ENCODE peak calls at places on chromosomes 2 and 18, in ten cellular contexts. U, H, F, M, J, O, G, Q, C and B are unnamed samples.

GRCh38 chr18:37107748-37108522 is 279.0 kb downstream of the KIAA1328 start:
- DNase-seq in H (no peak), C (no peak), F (no peak), O (no peak), Q (no peak), M (no peak), U (no peak), G (no peak), J (no peak), B (no peak)

GRCh38 chr2:175957845-175958244 is 44.2 kb downstream of the LNPK start:
- DNase-seq in U (no peak), C (no peak), G (no peak), M (no peak), Q (no peak), J (peak; percentile 56), O (no peak), H (no peak), F (no peak), B (no peak)

GRCh38 chr2:170475878-170476277 is 239.3 kb upstream of the SP5 start:
- DNase-seq in C (no peak), H (no peak), U (no peak), Q (peak; percentile 39), G (no peak), F (no peak), J (no peak), M (no peak), O (no peak), B (no peak)

GRCh38 chr18:59065684-59066083 is 74.0 kb upstream of the SEC11C start:
- DNase-seq in Q (no peak), M (no peak), H (no peak), U (no peak), J (no peak), C (no peak), O (no peak), G (no peak), F (no peak), B (no peak)

GRCh38 chr2:206635016-206635415 is 7.3 kb upstream of the FAM237A start:
- DNase-seq in J (no peak), G (no peak), M (no peak), O (no peak), F (no peak), C (no peak), Q (no peak), H (no peak), U (no peak), B (no peak)

GRCh38 chr2:59585657-59586056 is 967.8 kb downstream of the BCL11A start:
- DNase-seq in M (peak; percentile 14), F (no peak), Q (no peak), C (no peak), U (no peak), J (no peak), G (no peak), H (no peak), O (no peak), B (no peak)

GRCh38 chr2:88831792-88832248 is 140.3 kb downstream of the RPIA start:
- DNase-seq in F (no peak), O (peak; percentile 79), M (peak; percentile 77), H (no peak), G (no peak), Q (no peak), U (no peak), C (no peak), J (no peak), B (peak; percentile 33)

GRCh38 chr2:18777250-18777812 is 188.0 kb upstream of the NT5C1B start:
- DNase-seq in J (no peak), U (no peak), Q (no peak), G (no peak), M (peak; percentile 74), F (no peak), O (no peak), C (no peak), H (no peak), B (no peak)

GRCh38 chr18:57974585-57974984 is 69.4 kb upstream of the NEDD4L start:
- DNase-seq in H (no peak), M (no peak), Q (no peak), U (no peak), C (no peak), J (no peak), F (no peak), O (no peak), G (no peak), B (no peak)

GRCh38 chr2:113886479-113887383 is 3.2 kb upstream of the ACTR3 start:
- DNase-seq in O (peak; percentile 72), Q (peak; percentile 62), F (no peak), M (no peak), H (no peak), J (no peak), C (no peak), G (peak; percentile 22), U (peak; percentile 24), B (peak; percentile 24)

GRCh38 chr18:11872479-11873136 is 21.4 kb downstream of the CHMP1B start:
- DNase-seq in H (no peak), Q (no peak), F (no peak), C (no peak), G (no peak), U (peak; percentile 73), O (no peak), J (no peak), M (peak; percentile 72), B (no peak)

GRCh38 chr2:157150747-157151146 is 106.8 kb upstream of the GALNT5 start:
- DNase-seq in H (no peak), C (no peak), M (no peak), Q (no peak), U (no peak), O (no peak), J (no peak), F (no peak), G (no peak), B (no peak)

GRCh38 chr2:86274918-86275275 is 62.5 kb downstream of the REEP1 start:
- DNase-seq in J (no peak), G (no peak), Q (no peak), O (no peak), M (peak; percentile 72), F (no peak), U (no peak), C (peak; percentile 79), H (no peak), B (peak; percentile 63)

GRCh38 chr2:7191927-7192326 is 274.7 kb downstream of the RNF144A start:
- DNase-seq in Q (no peak), U (peak; percentile 16), C (no peak), J (no peak), M (peak; percentile 22), O (no peak), H (no peak), F (no peak), G (peak; percentile 91), B (no peak)

GRCh38 chr2:858646-859045 is 92.0 kb upstream of the SNTG2 start:
- DNase-seq in H (no peak), U (no peak), Q (no peak), O (no peak), M (no peak), J (peak; percentile 14), F (no peak), C (no peak), G (no peak), B (no peak)

GRCh38 chr2:120319135-120319534 is 26.8 kb upstream of the INHBB start:
- DNase-seq in H (no peak), F (no peak), U (peak; percentile 44), M (no peak), Q (peak; percentile 55), J (no peak), G (no peak), C (no peak), O (peak; percentile 35), B (no peak)

GRCh38 chr18:55795101-55795669 is 207.2 kb upstream of the TCF4 start:
- DNase-seq in Q (no peak), G (no peak), H (no peak), C (no peak), F (no peak), M (no peak), J (no peak), O (no peak), U (no peak), B (no peak)

GRCh38 chr18:8299054-8299708 is 310.1 kb upstream of the RAB12 start:
- DNase-seq in Q (no peak), U (no peak), M (no peak), J (no peak), C (no peak), H (no peak), F (no peak), G (no peak), O (no peak), B (no peak)

GRCh38 chr2:229193281-229193680 is 77.8 kb downstream of the PID1 start:
- DNase-seq in U (no peak), H (no peak), C (no peak), O (no peak), Q (no peak), J (no peak), F (no peak), G (no peak), M (no peak), B (no peak)
- H3K27ac ChIP-seq in U (no peak overlapping the region), H (no peak overlapping the region), C (no peak overlapping the region), O (no peak overlapping the region), Q (no peak overlapping the region), J (no peak overlapping the region), F (no peak overlapping the region), G (no peak overlapping the region), M (no peak overlapping the region), B (no peak overlapping the region)

GRCh38 chr2:172086349-172087190 is 1.3 kb downstream of the DLX1 start:
- DNase-seq in Q (no peak), U (no peak), O (no peak), G (no peak), M (peak; percentile 59), F (no peak), C (no peak), J (peak; percentile 85), H (no peak), B (no peak)
- TF ChIP-seq CTCF in Q (no peak), U (peak; percentile 37), O (no peak), G (peak; percentile 49), M (no peak), F (no peak), C (no peak), J (peak; percentile 51), H (peak; percentile 36), B (no peak)

DNA sequence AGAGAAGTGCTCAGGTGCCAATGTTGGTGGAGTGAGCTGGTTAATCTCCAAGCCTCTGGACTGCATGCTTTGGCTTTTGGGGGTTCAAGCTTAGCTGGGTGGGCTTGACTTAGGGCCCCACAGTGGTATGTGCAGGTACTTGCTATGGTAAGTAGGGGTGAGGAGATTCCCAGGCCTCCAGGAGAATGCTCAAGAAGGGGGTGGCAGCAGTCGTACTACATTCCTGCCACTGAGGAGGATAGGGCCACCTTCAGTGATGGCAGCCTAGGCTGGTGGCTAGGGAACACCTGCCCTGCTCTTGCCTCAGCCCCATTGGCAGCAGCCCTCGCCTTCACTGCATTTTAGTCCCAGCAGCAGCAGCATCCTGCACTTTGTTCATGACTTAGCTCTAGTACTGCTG is 55.6 kb upstream of the MYL1 start:
- DNase-seq in C (no peak), F (no peak), U (no peak), M (no peak), Q (no peak), J (no peak), G (no peak), O (no peak), H (no peak), B (no peak)
- H3K27ac ChIP-seq in C (no peak overlapping the region), F (no peak overlapping the region), U (no peak overlapping the region), M (no peak overlapping the region), Q (no peak overlapping the region), J (no peak overlapping the region), G (no peak overlapping the region), O (no peak overlapping the region), H (no peak overlapping the region), B (no peak overlapping the region)

DNA sequence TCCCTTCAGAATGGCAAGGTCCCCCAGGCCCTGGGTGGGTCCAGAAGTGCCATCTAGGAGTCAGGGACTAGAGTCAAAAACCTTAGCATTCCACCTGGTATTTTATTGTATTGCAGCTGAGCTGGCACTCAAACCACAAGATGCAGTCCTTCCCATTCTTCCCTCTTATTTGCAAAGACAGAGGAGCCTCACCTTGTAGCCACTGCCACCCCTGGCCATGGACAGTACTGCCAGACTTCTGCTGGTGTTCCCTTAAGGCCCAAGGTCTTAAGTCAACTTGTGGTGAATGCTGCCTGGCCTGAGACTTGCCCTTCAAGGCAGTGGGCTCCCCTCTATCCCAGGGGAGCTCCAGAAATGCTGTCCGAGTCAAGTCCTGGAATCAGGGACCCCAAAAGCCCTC is 6.9 kb downstream of the UGT1A10 start:
- DNase-seq in H (no peak), U (no peak), F (no peak), Q (peak; percentile 77), G (no peak), J (peak; percentile 66), C (no peak), O (no peak), M (no peak), B (no peak)
- TF ChIP-seq CTCF in H (no peak), U (no peak), F (no peak), Q (peak; percentile 69), G (peak; percentile 54), J (peak; percentile 59), C (no peak), O (no peak), M (peak; percentile 17), B (no peak)